ENCODE peak calls at places on chromosomes 3 and 15, in seven cellular contexts. V is cardiac fibroblast, K is psoas muscle, P is tibial artery, Y is foreskin fibroblast, D is skeletal muscle cell, C is heart left ventricle. F is an unnamed sample.

GRCh38 chr15:31353931-31354330 is 27.3 kb downstream of the KLF13 start:
- DNase-seq in V (peak; percentile 38), D (no peak), K (peak; percentile 92), P (no peak), C (peak; percentile 91), Y (no peak), F (no peak)

GRCh38 chr3:198107840-198108734 is 148.1 kb downstream of the LMLN start:
- DNase-seq in P (no peak), K (no peak), C (no peak), V (no peak), Y (peak; percentile 12), D (no peak), F (no peak)

GRCh38 chr15:65460948-65461347 is 38.2 kb upstream of the IGDCC4 start:
- DNase-seq in K (no peak), P (no peak), Y (peak; percentile 6), V (peak; percentile 4), C (no peak), D (no peak), F (peak; percentile 6)

GRCh38 chr3:170942011-170942410 is 33.6 kb upstream of the EIF5A2 start:
- DNase-seq in P (no peak), Y (no peak), K (no peak), C (no peak), V (no peak), D (no peak), F (no peak)

GRCh38 chr3:66076861-66077495 is 38.3 kb upstream of the MAGI1 start:
- DNase-seq in K (no peak), C (no peak), P (no peak), Y (peak; percentile 89), V (peak; percentile 8), D (no peak), F (peak; percentile 33)

GRCh38 chr3:57910988-57911387 is 97.2 kb upstream of the FLNB start:
- DNase-seq in P (no peak), C (no peak), V (no peak), K (no peak), D (no peak), Y (no peak), F (peak; percentile 4)

GRCh38 chr3:116905805-116906204 is 196.2 kb downstream of the TUSC7 start:
- DNase-seq in C (no peak), D (no peak), P (no peak), V (no peak), K (no peak), Y (no peak), F (no peak)

GRCh38 chr3:185540705-185541104 is 11.7 kb downstream of the LIPH start:
- DNase-seq in K (no peak), P (no peak), C (no peak), D (no peak), V (no peak), Y (no peak), F (no peak)

GRCh38 chr3:54374214-54374855 is 252.0 kb downstream of the CACNA2D3 start:
- DNase-seq in Y (no peak), D (no peak), K (no peak), V (peak; percentile 23), C (no peak), P (no peak), F (no peak)

GRCh38 chr3:11932636-11933035 is 71.6 kb upstream of the SYN2 start:
- DNase-seq in V (no peak), C (no peak), Y (no peak), D (no peak), P (no peak), K (no peak), F (no peak)

GRCh38 chr15:42846647-42847046 is 73.9 kb downstream of the TTBK2 start:
- DNase-seq in C (no peak), D (no peak), P (no peak), K (no peak), V (no peak), Y (no peak), F (no peak)

GRCh38 chr3:136862611-136862951 is 573 bp downstream of the NCK1 start:
- DNase-seq in Y (no peak), P (peak; percentile 81), K (peak; percentile 74), C (peak; percentile 54), V (peak; percentile 67), D (peak; percentile 10), F (peak; percentile 19)

GRCh38 chr3:168002786-168003368 is 92.8 kb downstream of the GOLIM4 start:
- DNase-seq in K (no peak), P (no peak), V (peak; percentile 54), D (peak; percentile 16), Y (peak; percentile 70), C (no peak), F (no peak)

GRCh38 chr3:23468203-23468602 is 265.1 kb downstream of the UBE2E2 start:
- DNase-seq in P (no peak), C (no peak), V (no peak), K (no peak), D (no peak), Y (no peak), F (no peak)

GRCh38 chr3:98612587-98612986 is 19.2 kb upstream of the CPOX start:
- DNase-seq in V (peak; percentile 10), P (no peak), C (peak; percentile 26), Y (no peak), D (no peak), K (no peak), F (no peak)

GRCh38 chr3:116809218-116809617 is 99.6 kb downstream of the TUSC7 start:
- DNase-seq in D (no peak), K (no peak), P (no peak), C (no peak), Y (no peak), V (no peak), F (no peak)

GRCh38 chr3:123644358-123644757 is 59.5 kb upstream of the HACD2 start:
- DNase-seq in Y (no peak), D (no peak), P (no peak), C (no peak), V (no peak), K (no peak), F (no peak)

GRCh38 chr3:102483556-102483955 is 48.7 kb downstream of the ZPLD1 start:
- DNase-seq in Y (no peak), K (no peak), C (no peak), V (no peak), P (no peak), D (no peak), F (no peak)

GRCh38 chr3:156240642-156241041 is 120.3 kb downstream of the KCNAB1 start:
- DNase-seq in K (no peak), P (no peak), C (no peak), V (no peak), Y (no peak), D (no peak), F (no peak)

GRCh38 chr15:39691229-39691628 is 91.4 kb downstream of the FSIP1 start:
- DNase-seq in D (no peak), C (no peak), P (no peak), Y (no peak), V (peak; percentile 6), K (no peak), F (no peak)

GRCh38 chr15:86863226-86863915 is 783.7 kb downstream of the AGBL1 start:
- DNase-seq in V (no peak), P (no peak), C (no peak), K (peak; percentile 73), Y (no peak), D (peak; percentile 40), F (no peak)

GRCh38 chr3:108131105-108131794 is 40.4 kb upstream of the CD47 start:
- DNase-seq in V (peak; percentile 62), D (peak; percentile 73), C (no peak), K (no peak), Y (peak; percentile 81), P (no peak), F (peak; percentile 60)

GRCh38 chr3:123535580-123535979 is 49.3 kb downstream of the HACD2 start:
- DNase-seq in K (no peak), C (no peak), Y (peak; percentile 80), P (no peak), V (peak; percentile 44), D (peak; percentile 55), F (no peak)

GRCh38 chr3:132368962-132369361 is 48.3 kb upstream of the DNAJC13 start:
- DNase-seq in V (no peak), C (no peak), D (no peak), P (no peak), Y (no peak), K (no peak), F (no peak)

GRCh38 chr3:65593780-65594752 is 444.7 kb downstream of the MAGI1 start:
- DNase-seq in V (no peak), P (no peak), Y (no peak), C (no peak), D (no peak), K (no peak), F (no peak)

GRCh38 chr3:48543271-48543866 is 13.2 kb downstream of the PFKFB4 start:
- DNase-seq in V (peak; percentile 17), K (peak; percentile 77), C (peak; percentile 78), Y (no peak), D (no peak), P (no peak), F (no peak)
- H3K4me3 ChIP-seq in V (no peak overlapping the region), K (no peak overlapping the region), C (no peak overlapping the region), Y (no peak overlapping the region), D (no peak overlapping the region), P (no peak overlapping the region), F (no peak overlapping the region)

DNA sequence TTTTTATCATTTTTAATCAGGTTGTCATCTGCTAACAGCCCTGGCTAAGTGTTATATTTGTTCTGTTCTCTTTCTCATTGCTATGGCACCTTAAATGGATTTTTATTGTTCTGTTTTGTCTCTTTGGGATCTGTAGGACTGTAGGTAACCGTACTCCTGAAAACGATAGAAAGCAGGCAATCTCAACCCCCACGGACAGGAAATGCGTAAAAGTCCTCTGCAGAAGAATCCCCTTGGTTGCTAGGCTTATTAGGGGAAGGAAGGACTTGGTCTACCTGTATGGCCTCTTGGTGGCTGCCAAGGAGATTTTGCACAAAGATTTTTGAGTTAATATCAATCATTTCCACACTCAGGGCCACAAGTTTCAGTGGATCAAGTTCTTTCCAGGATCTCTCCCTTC is 571.9 kb upstream of the ZNF385D start:
- DNase-seq in D (no peak), Y (no peak), V (no peak), K (no peak), P (no peak), C (no peak), F (no peak)
- H3K4me3 ChIP-seq in D (no peak overlapping the region), Y (no peak overlapping the region), V (no peak overlapping the region), K (no peak overlapping the region), P (no peak overlapping the region), C (no peak overlapping the region), F (no peak overlapping the region)

GRCh38 chr3:15952543-15953175 is 154.9 kb upstream of the ANKRD28 start:
- DNase-seq in K (no peak), P (no peak), Y (peak; percentile 38), C (no peak), D (no peak), V (no peak), F (no peak)
- H3K4me3 ChIP-seq in K (no peak overlapping the region), P (no peak overlapping the region), Y (no peak overlapping the region), C (no peak overlapping the region), D (no peak overlapping the region), V (no peak overlapping the region), F (no peak overlapping the region)

GRCh38 chr15:59252137-59252536 is 45.5 kb downstream of the LDHAL6B start:
- DNase-seq in P (no peak), K (no peak), V (no peak), D (no peak), C (no peak), Y (no peak), F (no peak)

GRCh38 chr15:59250249-59250648 is 43.6 kb downstream of the LDHAL6B start:
- DNase-seq in Y (no peak), D (no peak), P (no peak), V (no peak), C (no peak), K (no peak), F (no peak)

GRCh38 chr15:59249816-59250215 is 43.2 kb downstream of the LDHAL6B start:
- DNase-seq in C (no peak), Y (no peak), D (no peak), P (no peak), K (no peak), V (no peak), F (no peak)

GRCh38 chr15:59247364-59247763 is 40.7 kb downstream of the LDHAL6B start:
- DNase-seq in C (peak; percentile 54), D (peak; percentile 32), Y (peak; percentile 44), V (peak; percentile 84), P (peak; percentile 72), K (peak; percentile 54), F (peak; percentile 53)

GRCh38 chr15:59251001-59251845 is 44.6 kb downstream of the LDHAL6B start:
- DNase-seq in P (no peak), C (no peak), V (no peak), K (no peak), D (no peak), Y (no peak), F (no peak)
- H3K4me3 ChIP-seq in P (no peak overlapping the region), C (no peak overlapping the region), V (no peak overlapping the region), K (no peak overlapping the region), D (no peak overlapping the region), Y (no peak overlapping the region), F (no peak overlapping the region)